ENCODE peak calls at places on chromosome 19, in six cellular contexts. One of them, this sample, is unnamed.

GRCh38 chr19:34589730-34590129 is 87.2 kb downstream of the SCGB2B2 start:
- DNase-seq in stimulated activated CD8-positive, alpha-beta memory T cell treated with anti-CD3 and anti-CD28 coated beads, Interleukin-15, amount 100 ng/mL, for 1 hour: no peak
- DNase-seq in endothelial cell: no peak
- DNase-seq in AG20443: no peak
- DNase-seq in body of pancreas: peak
- DNase-seq in breast epithelium: no peak
- DNase-seq in this sample: no peak

GRCh38 chr19:54674021-54674617 is 11.3 kb downstream of the LILRB4 start:
- DNase-seq in stimulated activated CD8-positive, alpha-beta memory T cell treated with anti-CD3 and anti-CD28 coated beads, Interleukin-15, amount 100 ng/mL, for 1 hour: no peak
- DNase-seq in body of pancreas: no peak
- DNase-seq in AG20443: no peak
- DNase-seq in endothelial cell: no peak
- DNase-seq in breast epithelium: no peak
- DNase-seq in this sample: no peak

GRCh38 chr19:11106477-11106876 is 17.2 kb downstream of the LDLR start:
- DNase-seq in breast epithelium: no peak
- DNase-seq in AG20443: no peak
- DNase-seq in endothelial cell: no peak
- DNase-seq in body of pancreas: no peak
- DNase-seq in stimulated activated CD8-positive, alpha-beta memory T cell treated with anti-CD3 and anti-CD28 coated beads, Interleukin-15, amount 100 ng/mL, for 1 hour: no peak
- DNase-seq in this sample: no peak

GRCh38 chr19:42563352-42564210 is 31.1 kb downstream of the CEACAM8 start:
- DNase-seq in stimulated activated CD8-positive, alpha-beta memory T cell treated with anti-CD3 and anti-CD28 coated beads, Interleukin-15, amount 100 ng/mL, for 1 hour: no peak
- DNase-seq in breast epithelium: no peak
- DNase-seq in AG20443: peak
- DNase-seq in endothelial cell: peak
- DNase-seq in body of pancreas: peak
- DNase-seq in this sample: peak

GRCh38 chr19:49639401-49640112 is 386 bp downstream of the RRAS start:
- DNase-seq in endothelial cell: no peak
- DNase-seq in breast epithelium: no peak
- DNase-seq in body of pancreas: no peak
- DNase-seq in stimulated activated CD8-positive, alpha-beta memory T cell treated with anti-CD3 and anti-CD28 coated beads, Interleukin-15, amount 100 ng/mL, for 1 hour: no peak
- DNase-seq in AG20443: no peak
- DNase-seq in this sample: no peak

GRCh38 chr19:15047680-15048079 is 1.6 kb upstream of the CASP14 start:
- DNase-seq in body of pancreas: no peak
- DNase-seq in endothelial cell: no peak
- DNase-seq in breast epithelium: no peak
- DNase-seq in AG20443: no peak
- DNase-seq in stimulated activated CD8-positive, alpha-beta memory T cell treated with anti-CD3 and anti-CD28 coated beads, Interleukin-15, amount 100 ng/mL, for 1 hour: no peak
- DNase-seq in this sample: no peak

GRCh38 chr19:39492788-39493187 is 6.0 kb upstream of the DLL3 start:
- DNase-seq in stimulated activated CD8-positive, alpha-beta memory T cell treated with anti-CD3 and anti-CD28 coated beads, Interleukin-15, amount 100 ng/mL, for 1 hour: no peak
- DNase-seq in AG20443: no peak
- DNase-seq in endothelial cell: no peak
- DNase-seq in breast epithelium: no peak
- DNase-seq in body of pancreas: no peak
- DNase-seq in this sample: no peak

GRCh38 chr19:677201-677600 is 1.0 kb downstream of the FSTL3 start:
- DNase-seq in AG20443: peak
- DNase-seq in breast epithelium: peak
- DNase-seq in stimulated activated CD8-positive, alpha-beta memory T cell treated with anti-CD3 and anti-CD28 coated beads, Interleukin-15, amount 100 ng/mL, for 1 hour: no peak
- DNase-seq in body of pancreas: peak
- DNase-seq in endothelial cell: no peak
- DNase-seq in this sample: peak

GRCh38 chr19:37306383-37306963 is 64.4 kb upstream of the ZNF527 start:
- DNase-seq in AG20443: no peak
- DNase-seq in body of pancreas: no peak
- DNase-seq in stimulated activated CD8-positive, alpha-beta memory T cell treated with anti-CD3 and anti-CD28 coated beads, Interleukin-15, amount 100 ng/mL, for 1 hour: no peak
- DNase-seq in breast epithelium: no peak
- DNase-seq in endothelial cell: no peak
- DNase-seq in this sample: no peak

GRCh38 chr19:38228491-38229439 is 4.7 kb upstream of the DPF1 start:
- DNase-seq in AG20443: no peak
- DNase-seq in endothelial cell: no peak
- DNase-seq in body of pancreas: peak
- DNase-seq in breast epithelium: no peak
- DNase-seq in stimulated activated CD8-positive, alpha-beta memory T cell treated with anti-CD3 and anti-CD28 coated beads, Interleukin-15, amount 100 ng/mL, for 1 hour: no peak
- DNase-seq in this sample: no peak

GRCh38 chr19:2992958-2993357 is 15.6 kb downstream of the TLE6 start:
- DNase-seq in stimulated activated CD8-positive, alpha-beta memory T cell treated with anti-CD3 and anti-CD28 coated beads, Interleukin-15, amount 100 ng/mL, for 1 hour: no peak
- DNase-seq in breast epithelium: no peak
- DNase-seq in endothelial cell: no peak
- DNase-seq in AG20443: no peak
- DNase-seq in body of pancreas: no peak
- DNase-seq in this sample: no peak

GRCh38 chr19:40798997-40799557 is at the start of gene EGLN2:
- DNase-seq in endothelial cell: no peak
- DNase-seq in stimulated activated CD8-positive, alpha-beta memory T cell treated with anti-CD3 and anti-CD28 coated beads, Interleukin-15, amount 100 ng/mL, for 1 hour: no peak
- DNase-seq in breast epithelium: no peak
- DNase-seq in AG20443: no peak
- DNase-seq in body of pancreas: no peak
- DNase-seq in this sample: no peak

GRCh38 chr19:15025237-15025636 is 24.0 kb upstream of the CASP14 start:
- DNase-seq in AG20443: no peak
- DNase-seq in stimulated activated CD8-positive, alpha-beta memory T cell treated with anti-CD3 and anti-CD28 coated beads, Interleukin-15, amount 100 ng/mL, for 1 hour: no peak
- DNase-seq in endothelial cell: no peak
- DNase-seq in breast epithelium: no peak
- DNase-seq in body of pancreas: peak
- DNase-seq in this sample: no peak

GRCh38 chr19:2678043-2678671 is 24.3 kb downstream of the GNG7 start:
- DNase-seq in endothelial cell: no peak
- DNase-seq in body of pancreas: no peak
- DNase-seq in breast epithelium: no peak
- DNase-seq in stimulated activated CD8-positive, alpha-beta memory T cell treated with anti-CD3 and anti-CD28 coated beads, Interleukin-15, amount 100 ng/mL, for 1 hour: no peak
- DNase-seq in AG20443: no peak
- DNase-seq in this sample: no peak

GRCh38 chr19:38650911-38651584 is 3.6 kb downstream of the ACTN4 start:
- DNase-seq in breast epithelium: no peak
- DNase-seq in stimulated activated CD8-positive, alpha-beta memory T cell treated with anti-CD3 and anti-CD28 coated beads, Interleukin-15, amount 100 ng/mL, for 1 hour: no peak
- DNase-seq in endothelial cell: no peak
- DNase-seq in body of pancreas: no peak
- DNase-seq in AG20443: peak
- DNase-seq in this sample: no peak

GRCh38 chr19:31175564-31176348 is 173.5 kb downstream of the TSHZ3 start:
- DNase-seq in body of pancreas: no peak
- DNase-seq in AG20443: no peak
- DNase-seq in endothelial cell: no peak
- DNase-seq in breast epithelium: no peak
- DNase-seq in stimulated activated CD8-positive, alpha-beta memory T cell treated with anti-CD3 and anti-CD28 coated beads, Interleukin-15, amount 100 ng/mL, for 1 hour: no peak
- DNase-seq in this sample: no peak

GRCh38 chr19:46213156-46213555 is 16.4 kb upstream of the IGFL1 start:
- DNase-seq in endothelial cell: no peak
- DNase-seq in body of pancreas: no peak
- DNase-seq in breast epithelium: no peak
- DNase-seq in stimulated activated CD8-positive, alpha-beta memory T cell treated with anti-CD3 and anti-CD28 coated beads, Interleukin-15, amount 100 ng/mL, for 1 hour: no peak
- DNase-seq in AG20443: no peak
- DNase-seq in this sample: no peak

GRCh38 chr19:47363758-47364529 is 14.8 kb downstream of the DHX34 start:
- DNase-seq in endothelial cell: peak
- DNase-seq in stimulated activated CD8-positive, alpha-beta memory T cell treated with anti-CD3 and anti-CD28 coated beads, Interleukin-15, amount 100 ng/mL, for 1 hour: no peak
- DNase-seq in body of pancreas: no peak
- DNase-seq in AG20443: no peak
- DNase-seq in breast epithelium: no peak
- DNase-seq in this sample: no peak

GRCh38 chr19:406999-407491 is 1.9 kb downstream of the C2CD4C start:
- DNase-seq in body of pancreas: no peak
- DNase-seq in AG20443: no peak
- DNase-seq in breast epithelium: peak
- DNase-seq in endothelial cell: no peak
- DNase-seq in stimulated activated CD8-positive, alpha-beta memory T cell treated with anti-CD3 and anti-CD28 coated beads, Interleukin-15, amount 100 ng/mL, for 1 hour: no peak
- DNase-seq in this sample: no peak

GRCh38 chr19:39409886-39410619 is 2.4 kb upstream of the PLEKHG2 start:
- DNase-seq in stimulated activated CD8-positive, alpha-beta memory T cell treated with anti-CD3 and anti-CD28 coated beads, Interleukin-15, amount 100 ng/mL, for 1 hour: no peak
- DNase-seq in endothelial cell: peak
- DNase-seq in body of pancreas: peak
- DNase-seq in AG20443: peak
- DNase-seq in breast epithelium: no peak
- DNase-seq in this sample: peak

GRCh38 chr19:28065026-28065425 is 1147.9 kb downstream of the UQCRFS1 start:
- DNase-seq in endothelial cell: no peak
- DNase-seq in stimulated activated CD8-positive, alpha-beta memory T cell treated with anti-CD3 and anti-CD28 coated beads, Interleukin-15, amount 100 ng/mL, for 1 hour: no peak
- DNase-seq in breast epithelium: no peak
- DNase-seq in body of pancreas: no peak
- DNase-seq in AG20443: peak
- DNase-seq in this sample: no peak

GRCh38 chr19:13037161-13037560 is 41.9 kb downstream of the NFIX start:
- DNase-seq in body of pancreas: no peak
- DNase-seq in breast epithelium: no peak
- DNase-seq in AG20443: peak
- DNase-seq in endothelial cell: no peak
- DNase-seq in stimulated activated CD8-positive, alpha-beta memory T cell treated with anti-CD3 and anti-CD28 coated beads, Interleukin-15, amount 100 ng/mL, for 1 hour: no peak
- DNase-seq in this sample: no peak

GRCh38 chr19:40612831-40613668 is 11.9 kb downstream of the LTBP4 start:
- DNase-seq in body of pancreas: peak
- DNase-seq in stimulated activated CD8-positive, alpha-beta memory T cell treated with anti-CD3 and anti-CD28 coated beads, Interleukin-15, amount 100 ng/mL, for 1 hour: peak
- DNase-seq in endothelial cell: peak
- DNase-seq in AG20443: peak
- DNase-seq in breast epithelium: no peak
- DNase-seq in this sample: peak